ENCODE peak calls at places on chromosome 3, in seven cellular contexts. One of them, this sample, is unnamed.
A peak's percentile ranks its signal among the peaks of the same experiment; 100 is the strongest.

GRCh38 chr3:99902091-99902490 is 84.4 kb downstream of the CMSS1 start:
- DNase-seq in SW480: no peak
- DNase-seq in NCI-H1092: no peak
- DNase-seq in AG09309: no peak
- DNase-seq in CD8-positive, alpha-beta T cell: no peak
- DNase-seq in T-cell: no peak
- DNase-seq in endodermal cell: no peak
- DNase-seq in this sample: no peak

GRCh38 chr3:51535146-51536019 is 3.1 kb upstream of the RAD54L2 start:
- DNase-seq in CD8-positive, alpha-beta T cell: no peak
- DNase-seq in endodermal cell: no peak
- DNase-seq in NCI-H1092: no peak
- DNase-seq in AG09309: no peak
- DNase-seq in SW480: no peak
- DNase-seq in T-cell: no peak
- DNase-seq in this sample: no peak

GRCh38 chr3:32510075-32510724 is 7.5 kb upstream of the CMTM6 start:
- DNase-seq in NCI-H1092: peak; percentile 19
- DNase-seq in AG09309: no peak
- DNase-seq in SW480: peak; percentile 69
- DNase-seq in T-cell: peak; percentile 69
- DNase-seq in CD8-positive, alpha-beta T cell: peak; percentile 33
- DNase-seq in endodermal cell: peak; percentile 89
- DNase-seq in this sample: peak; percentile 39

GRCh38 chr3:189324538-189325138 is 152.9 kb downstream of the TPRG1 start:
- DNase-seq in endodermal cell: no peak
- DNase-seq in CD8-positive, alpha-beta T cell: peak; percentile 66
- DNase-seq in SW480: peak; percentile 98
- DNase-seq in T-cell: peak; percentile 84
- DNase-seq in NCI-H1092: peak; percentile 40
- DNase-seq in AG09309: peak; percentile 81
- DNase-seq in this sample: peak; percentile 99

GRCh38 chr3:11212301-11212613 is 58.0 kb downstream of the HRH1 start:
- DNase-seq in CD8-positive, alpha-beta T cell: no peak
- DNase-seq in T-cell: no peak
- DNase-seq in endodermal cell: no peak
- DNase-seq in NCI-H1092: no peak
- DNase-seq in SW480: no peak
- DNase-seq in AG09309: no peak
- DNase-seq in this sample: peak; percentile 13

GRCh38 chr3:37054370-37054769 is 61.1 kb downstream of the MLH1 start:
- DNase-seq in endodermal cell: no peak
- DNase-seq in AG09309: peak; percentile 42
- DNase-seq in NCI-H1092: no peak
- DNase-seq in CD8-positive, alpha-beta T cell: no peak
- DNase-seq in SW480: no peak
- DNase-seq in T-cell: no peak
- DNase-seq in this sample: peak; percentile 62

GRCh38 chr3:50120364-50121095 is 31.8 kb downstream of the RBM5 start:
- DNase-seq in CD8-positive, alpha-beta T cell: no peak
- DNase-seq in endodermal cell: no peak
- DNase-seq in T-cell: no peak
- DNase-seq in AG09309: no peak
- DNase-seq in SW480: no peak
- DNase-seq in NCI-H1092: no peak
- DNase-seq in this sample: no peak

GRCh38 chr3:192750201-192750600 is 22.9 kb upstream of the FGF12 start:
- DNase-seq in AG09309: no peak
- DNase-seq in NCI-H1092: no peak
- DNase-seq in CD8-positive, alpha-beta T cell: no peak
- DNase-seq in endodermal cell: peak; percentile 37
- DNase-seq in T-cell: no peak
- DNase-seq in SW480: no peak
- DNase-seq in this sample: no peak

GRCh38 chr3:154378311-154378710 is 51.7 kb downstream of the GPR149 start:
- DNase-seq in endodermal cell: no peak
- DNase-seq in T-cell: no peak
- DNase-seq in NCI-H1092: no peak
- DNase-seq in SW480: no peak
- DNase-seq in AG09309: no peak
- DNase-seq in CD8-positive, alpha-beta T cell: no peak
- DNase-seq in this sample: no peak

GRCh38 chr3:167876603-167877325 is 141.2 kb downstream of the SERPINI1 start:
- DNase-seq in endodermal cell: no peak
- DNase-seq in NCI-H1092: no peak
- DNase-seq in T-cell: no peak
- DNase-seq in CD8-positive, alpha-beta T cell: no peak
- DNase-seq in SW480: peak; percentile 59
- DNase-seq in AG09309: peak; percentile 74
- DNase-seq in this sample: peak; percentile 15

GRCh38 chr3:187909871-187910270 is 164.6 kb upstream of the BCL6 start:
- DNase-seq in endodermal cell: no peak
- DNase-seq in NCI-H1092: no peak
- DNase-seq in CD8-positive, alpha-beta T cell: no peak
- DNase-seq in AG09309: no peak
- DNase-seq in T-cell: no peak
- DNase-seq in SW480: no peak
- DNase-seq in this sample: no peak

GRCh38 chr3:28698706-28699105 is 350.1 kb upstream of the AZI2 start:
- DNase-seq in AG09309: no peak
- DNase-seq in T-cell: no peak
- DNase-seq in endodermal cell: no peak
- DNase-seq in NCI-H1092: no peak
- DNase-seq in SW480: no peak
- DNase-seq in CD8-positive, alpha-beta T cell: no peak
- DNase-seq in this sample: no peak

GRCh38 chr3:9022305-9022985 is 59.2 kb upstream of the RAD18 start:
- DNase-seq in AG09309: no peak
- DNase-seq in endodermal cell: no peak
- DNase-seq in T-cell: no peak
- DNase-seq in SW480: no peak
- DNase-seq in CD8-positive, alpha-beta T cell: no peak
- DNase-seq in NCI-H1092: no peak
- DNase-seq in this sample: no peak

This sample was measured in HCT116.